ENCODE peak calls at places on chromosomes 3 and 15, in nine cellular contexts. R is ovary; B is mammary epithelial cell; S is mesothelial cell of epicardium; W is fibroblast of the aortic adventitia; T is astrocyte of the cerebellum; M is osteocyte; D is tibial artery; O is CD8-positive, alpha-beta T cell. Z is an unnamed sample.

GRCh38 chr15:59020321-59020720 is 32.9 kb downstream of the RNF111 start:
- DNase-seq in M (no peak), S (no peak), W (no peak), R (no peak), B (peak), D (no peak), T (no peak), O (no peak), Z (peak)

GRCh38 chr15:60421544-60421943 is 23.8 kb upstream of the ANXA2 start:
- DNase-seq in O (no peak), R (no peak), M (no peak), D (no peak), T (peak), W (peak), B (peak), S (no peak), Z (peak)

GRCh38 chr3:138761002-138761401 is 73.7 kb downstream of the PIK3CB start:
- DNase-seq in R (no peak), M (no peak), D (no peak), T (no peak), S (no peak), B (no peak), W (no peak), O (no peak), Z (no peak)

GRCh38 chr3:38140326-38141172 is 2.1 kb downstream of the MYD88 start:
- DNase-seq in D (peak), M (no peak), W (no peak), R (no peak), O (no peak), S (peak), T (no peak), B (no peak), Z (no peak)

GRCh38 chr15:75130597-75131268 is 70.9 kb upstream of the C15orf39 start:
- DNase-seq in M (no peak), B (no peak), W (no peak), T (no peak), D (no peak), O (no peak), S (no peak), R (no peak), Z (no peak)

GRCh38 chr3:117963858-117964257 is 1070.8 kb downstream of the IGSF11 start:
- DNase-seq in B (no peak), M (no peak), S (no peak), D (no peak), T (no peak), W (peak), O (no peak), R (no peak), Z (no peak)

GRCh38 chr3:142998439-142998838 is 2.9 kb upstream of the U2SURP start:
- DNase-seq in T (no peak), R (no peak), O (no peak), M (no peak), W (peak), D (no peak), S (no peak), B (no peak), Z (no peak)

GRCh38 chr15:31398677-31399260 is 72.1 kb downstream of the KLF13 start:
- DNase-seq in O (no peak), S (no peak), D (no peak), B (peak), R (no peak), T (no peak), W (no peak), M (no peak), Z (no peak)

GRCh38 chr15:30065025-30065801 is 17.5 kb upstream of the GOLGA8J start:
- DNase-seq in S (no peak), B (peak), D (no peak), M (no peak), T (peak), O (no peak), R (no peak), W (peak), Z (peak)

GRCh38 chr3:69888040-69888945 is 111.2 kb upstream of the SAMMSON start:
- DNase-seq in R (no peak), S (no peak), B (no peak), D (no peak), O (no peak), M (no peak), T (no peak), W (no peak), Z (no peak)

GRCh38 chr15:74788716-74789151 is 6.9 kb downstream of the CSK start:
- DNase-seq in T (no peak), D (no peak), M (no peak), W (no peak), O (peak), S (no peak), R (no peak), B (no peak), Z (no peak)

GRCh38 chr3:13028010-13028821 is 45.0 kb downstream of the IQSEC1 start:
- DNase-seq in S (no peak), R (no peak), T (no peak), D (no peak), W (no peak), O (no peak), B (no peak), M (no peak), Z (no peak)

GRCh38 chr3:182673336-182673735 is 120.0 kb upstream of the ATP11B start:
- DNase-seq in R (no peak), M (no peak), T (no peak), D (no peak), S (no peak), O (no peak), B (no peak), W (no peak), Z (no peak)

GRCh38 chr3:133733226-133733625 is 13.0 kb upstream of the TF start:
- DNase-seq in D (no peak), T (no peak), M (no peak), W (no peak), R (no peak), O (no peak), B (no peak), S (no peak), Z (no peak)

DNA sequence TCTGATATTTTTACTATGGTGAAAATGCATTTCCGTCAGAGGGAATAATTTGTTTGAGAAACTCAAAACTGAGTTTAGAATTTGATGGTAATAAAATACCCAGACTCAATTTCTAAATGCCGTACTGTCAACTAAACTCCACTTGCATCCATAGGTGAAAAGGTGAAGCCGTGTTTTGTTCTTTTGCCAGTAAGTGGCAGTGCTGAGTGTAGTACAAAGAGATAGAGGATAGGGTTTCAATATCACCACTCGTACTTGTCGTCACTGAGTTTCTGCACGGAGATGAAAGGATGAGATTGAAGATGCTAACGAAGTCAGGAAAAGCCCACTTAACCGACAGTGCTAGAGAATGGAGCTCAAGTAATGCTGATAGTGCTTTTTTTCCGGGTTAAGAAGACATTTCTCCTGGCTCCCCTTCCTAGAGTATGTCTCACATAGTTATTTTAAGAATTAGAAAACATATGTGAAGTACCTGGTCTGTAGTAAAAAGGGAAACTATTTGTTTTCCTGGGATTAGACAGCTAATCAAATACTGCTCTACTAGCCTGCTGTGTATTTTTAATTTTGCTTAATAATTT is 345.1 kb downstream of the IL5RA start:
- DNase-seq in D (no peak), R (no peak), O (no peak), M (no peak), W (no peak), S (no peak), T (no peak), B (no peak), Z (no peak)
- TF ChIP-seq CTCF in D (no peak), R (no peak), O (no peak), M (no peak), W (no peak), S (no peak), T (no peak), B (no peak), Z (no peak)

DNA sequence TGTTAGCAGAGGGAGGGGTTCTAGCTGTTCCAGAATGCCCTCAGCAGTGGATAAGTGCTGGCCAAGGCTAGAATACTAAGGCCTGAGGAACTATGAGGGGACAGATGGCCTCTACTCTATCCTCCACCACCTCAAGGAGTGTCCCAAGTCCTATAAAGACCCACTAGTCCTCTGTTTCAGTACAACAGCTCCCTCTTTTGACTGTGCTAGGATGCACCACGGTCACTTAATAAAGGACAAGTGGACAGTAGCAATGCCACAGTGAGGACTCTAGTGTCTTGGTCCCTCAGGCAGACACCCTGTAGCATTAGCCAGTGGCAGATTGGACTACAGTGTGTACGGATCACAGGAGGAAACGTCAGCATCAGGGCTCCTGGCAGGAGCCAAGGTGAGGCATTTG is 171.8 kb upstream of the PROK2 start:
- DNase-seq in O (no peak), M (no peak), B (no peak), D (no peak), W (no peak), S (no peak), R (no peak), T (no peak), Z (no peak)
- TF ChIP-seq CTCF in O (no peak), M (no peak), B (peak), D (no peak), W (no peak), S (no peak), R (no peak), T (no peak), Z (no peak)

GRCh38 chr15:48811325-48811938 is 563 bp upstream of the CEP152 start:
- DNase-seq in T (no peak), M (no peak), R (no peak), O (no peak), W (no peak), S (no peak), B (no peak), D (no peak), Z (no peak)
- TF ChIP-seq CTCF in T (peak), M (no peak), R (no peak), O (no peak), W (no peak), S (no peak), B (peak), D (no peak), Z (peak)

GRCh38 chr3:129016725-129017530 is 15.8 kb downstream of the EFCC1 start:
- DNase-seq in B (no peak), W (peak), O (peak), T (no peak), M (no peak), R (peak), S (no peak), D (no peak), Z (no peak)

GRCh38 chr3:129017531-129017899 is 16.4 kb downstream of the EFCC1 start:
- DNase-seq in O (no peak), R (no peak), S (no peak), M (no peak), D (no peak), W (no peak), T (no peak), B (no peak), Z (no peak)

GRCh38 chr3:129014793-129015345 is 13.8 kb downstream of the EFCC1 start:
- DNase-seq in D (no peak), S (no peak), T (no peak), O (no peak), B (no peak), R (no peak), W (no peak), M (no peak), Z (no peak)

GRCh38 chr3:129015388-129016105 is 14.4 kb downstream of the EFCC1 start:
- DNase-seq in S (no peak), W (no peak), B (no peak), O (peak), T (no peak), R (no peak), M (no peak), D (no peak), Z (no peak)

DNA sequence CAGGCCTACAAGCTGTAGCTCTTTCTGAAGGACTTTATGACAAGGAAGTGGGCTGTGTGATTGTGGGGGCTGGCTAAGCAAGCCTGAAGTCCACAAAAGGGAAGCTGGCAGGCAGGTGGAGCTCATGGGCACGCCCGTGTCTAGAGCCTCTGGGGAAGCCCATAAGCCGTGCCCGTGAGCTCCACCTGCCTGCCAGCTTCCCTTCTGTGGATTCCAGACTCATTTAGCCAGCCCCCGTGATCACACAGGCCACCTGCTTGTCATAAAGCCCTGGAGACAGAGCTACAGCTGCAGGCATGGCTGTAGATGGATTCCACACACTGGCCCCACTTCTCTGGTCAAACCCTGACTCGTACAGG is 15.2 kb downstream of the EFCC1 start:
- DNase-seq in R (no peak), D (no peak), B (no peak), S (no peak), W (no peak), O (peak), T (no peak), M (no peak), Z (no peak)
- TF ChIP-seq CTCF in R (no peak), D (no peak), B (peak), S (no peak), W (no peak), O (peak), T (no peak), M (no peak), Z (no peak)

DNA sequence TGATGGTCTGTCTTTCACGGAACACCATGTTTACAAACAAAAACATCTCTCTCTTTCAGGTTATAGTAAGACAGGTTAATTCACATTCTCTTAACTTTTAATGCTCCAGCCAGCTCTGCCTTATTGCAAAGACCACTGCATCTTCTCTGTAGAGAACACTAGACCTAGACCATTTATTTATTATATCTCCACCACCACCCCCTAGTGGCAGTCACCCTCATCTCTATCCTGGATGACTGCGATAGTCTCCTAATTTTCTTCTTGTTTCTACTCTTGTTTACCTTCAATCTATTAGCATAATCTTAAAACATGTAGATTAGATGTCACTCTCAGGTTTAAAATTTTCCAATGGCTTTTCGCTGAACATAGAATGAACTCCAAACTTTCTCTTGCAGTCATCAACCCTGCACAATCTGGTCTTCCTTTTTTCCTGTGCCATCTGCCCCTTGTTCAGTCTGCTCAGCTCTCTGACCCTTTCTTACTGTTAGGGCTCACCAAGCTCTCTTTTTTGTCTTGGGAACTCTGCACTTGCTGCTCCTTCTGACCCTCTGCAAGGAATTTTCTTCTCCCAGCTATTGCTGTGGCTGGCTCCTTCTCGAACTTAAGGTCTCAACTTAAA is 155.6 kb downstream of the SQOR start:
- DNase-seq in S (no peak), M (no peak), D (no peak), W (peak), B (peak), T (no peak), R (no peak), O (no peak), Z (no peak)
- TF ChIP-seq CTCF in S (peak), M (peak), D (peak), W (peak), B (peak), T (peak), R (no peak), O (no peak), Z (peak)

Z was measured in astrocyte of the spinal cord.